ENCODE peak calls at places on chromosomes 4 and X, in eight cellular contexts. Q is HCT116, O is A549, J is GM12878, M is HepG2, N is SK-N-SH, S is endothelial cell of umbilical vein, D is K562. U is an unnamed sample.

GRCh38 chr4:168551211-168551610 is 54.4 kb downstream of the PALLD start:
- DNase-seq in Q (no peak), O (no peak), J (no peak), M (no peak), N (no peak), S (no peak), D (no peak), U (no peak)

GRCh38 chrX:48972214-48973164 is 845 bp upstream of the KCND1 start:
- DNase-seq in Q (peak), O (peak), J (no peak), M (peak), N (peak), S (peak), D (peak), U (peak)

GRCh38 chr4:76204936-76205335 is 8.7 kb downstream of the SCARB2 start:
- DNase-seq in Q (no peak), O (no peak), J (no peak), M (no peak), N (no peak), S (no peak), D (no peak), U (no peak)

GRCh38 chrX:138349351-138349750 is 362.2 kb downstream of the FGF13 start:
- DNase-seq in Q (no peak), O (no peak), J (no peak), M (no peak), N (no peak), S (no peak), D (no peak), U (no peak)

GRCh38 chrX:130874751-130875150 is 28.3 kb downstream of the ENOX2 start:
- DNase-seq in Q (no peak), O (no peak), J (no peak), M (no peak), N (no peak), S (no peak), D (no peak), U (no peak)

GRCh38 chr4:123546123-123546654 is 149.6 kb downstream of the SPRY1 start:
- DNase-seq in Q (no peak), O (no peak), J (no peak), M (peak), N (peak), S (no peak), D (no peak), U (no peak)

GRCh38 chr4:188603646-188604045 is 464.4 kb downstream of the TRIML1 start:
- DNase-seq in Q (no peak), O (no peak), J (no peak), M (no peak), N (no peak), S (no peak), D (no peak), U (no peak)

GRCh38 chr4:74018771-74019170 is 19.7 kb downstream of the CXCL3 start:
- DNase-seq in Q (no peak), O (no peak), J (no peak), M (no peak), N (no peak), S (peak), D (no peak), U (peak)

GRCh38 chrX:94400488-94400887 is 726.5 kb downstream of the FAM133A start:
- DNase-seq in Q (no peak), O (no peak), J (peak), M (peak), N (no peak), S (no peak), D (no peak), U (no peak)

GRCh38 chr4:159443975-159444374 is 341.1 kb downstream of the RAPGEF2 start:
- DNase-seq in Q (no peak), O (no peak), J (no peak), M (no peak), N (no peak), S (no peak), D (no peak), U (no peak)

GRCh38 chr4:3483471-3483921 is 20.4 kb downstream of the DOK7 start:
- DNase-seq in Q (no peak), O (no peak), J (no peak), M (no peak), N (no peak), S (no peak), D (no peak), U (no peak)

GRCh38 chr4:126766266-126766665 is 866.5 kb upstream of the INTU start:
- DNase-seq in Q (no peak), O (no peak), J (no peak), M (no peak), N (no peak), S (peak), D (no peak), U (no peak)

GRCh38 chr4:142528433-142528832 is 317.7 kb downstream of the INPP4B start:
- DNase-seq in Q (no peak), O (no peak), J (no peak), M (no peak), N (no peak), S (no peak), D (no peak), U (no peak)

GRCh38 chr4:151644625-151645024 is 116.2 kb downstream of the GATB start:
- DNase-seq in Q (peak), O (no peak), J (no peak), M (peak), N (peak), S (peak), D (peak), U (peak)

GRCh38 chrX:47497274-47497673 is 14.3 kb upstream of the ZNF41 start:
- DNase-seq in Q (no peak), O (no peak), J (no peak), M (no peak), N (peak), S (peak), D (peak), U (peak)

GRCh38 chr4:87038837-87039715 is 104.3 kb downstream of the AFF1 start:
- DNase-seq in Q (no peak), O (peak), J (no peak), M (no peak), N (peak), S (peak), D (no peak), U (no peak)

GRCh38 chr4:76485450-76485849 is 50.4 kb downstream of the SHROOM3 start:
- DNase-seq in Q (peak), O (no peak), J (no peak), M (peak), N (no peak), S (no peak), D (no peak), U (no peak)

GRCh38 chr4:155521382-155521781 is 144.6 kb upstream of the MAP9 start:
- DNase-seq in Q (no peak), O (no peak), J (no peak), M (no peak), N (no peak), S (no peak), D (no peak), U (no peak)

GRCh38 chrX:71547339-71547738 is 14.4 kb downstream of the OGT start:
- DNase-seq in Q (no peak), O (no peak), J (no peak), M (no peak), N (no peak), S (no peak), D (no peak), U (no peak)

GRCh38 chr4:15779336-15779735 is 1.2 kb downstream of the CD38 start:
- DNase-seq in Q (no peak), O (peak), J (no peak), M (peak), N (peak), S (peak), D (peak), U (peak)

GRCh38 chrX:19332983-19333382 is 10.7 kb upstream of the PDHA1 start:
- DNase-seq in Q (no peak), O (no peak), J (no peak), M (no peak), N (peak), S (no peak), D (no peak), U (no peak)

GRCh38 chrX:9785252-9785943 is 831 bp upstream of the SHROOM2 start:
- DNase-seq in Q (no peak), O (no peak), J (no peak), M (no peak), N (peak), S (no peak), D (no peak), U (no peak)

GRCh38 chrX:133983243-133983973 is 2.0 kb downstream of the GPC3 start:
- DNase-seq in Q (no peak), O (no peak), J (no peak), M (no peak), N (no peak), S (no peak), D (no peak), U (no peak)

GRCh38 chrX:3518870-3519269 is 172.4 kb upstream of the MXRA5 start:
- DNase-seq in Q (peak), O (peak), J (no peak), M (peak), N (no peak), S (no peak), D (peak), U (no peak)

GRCh38 chrX:13341491-13342101 is 21.7 kb upstream of the ATXN3L start:
- DNase-seq in Q (no peak), O (no peak), J (no peak), M (no peak), N (no peak), S (peak), D (no peak), U (peak)

GRCh38 chrX:49209434-49210251 is 9.7 kb upstream of the SYP start:
- DNase-seq in Q (no peak), O (no peak), J (no peak), M (no peak), N (no peak), S (no peak), D (peak), U (peak)

GRCh38 chr4:87465739-87466366 is 43.5 kb downstream of the NUDT9 start:
- DNase-seq in Q (peak), O (peak), J (peak), M (peak), N (peak), S (peak), D (peak), U (peak)

GRCh38 chr4:39626261-39626660 is 12.4 kb downstream of the SMIM14 start:
- DNase-seq in Q (no peak), O (no peak), J (peak), M (no peak), N (no peak), S (no peak), D (no peak), U (peak)

DNA sequence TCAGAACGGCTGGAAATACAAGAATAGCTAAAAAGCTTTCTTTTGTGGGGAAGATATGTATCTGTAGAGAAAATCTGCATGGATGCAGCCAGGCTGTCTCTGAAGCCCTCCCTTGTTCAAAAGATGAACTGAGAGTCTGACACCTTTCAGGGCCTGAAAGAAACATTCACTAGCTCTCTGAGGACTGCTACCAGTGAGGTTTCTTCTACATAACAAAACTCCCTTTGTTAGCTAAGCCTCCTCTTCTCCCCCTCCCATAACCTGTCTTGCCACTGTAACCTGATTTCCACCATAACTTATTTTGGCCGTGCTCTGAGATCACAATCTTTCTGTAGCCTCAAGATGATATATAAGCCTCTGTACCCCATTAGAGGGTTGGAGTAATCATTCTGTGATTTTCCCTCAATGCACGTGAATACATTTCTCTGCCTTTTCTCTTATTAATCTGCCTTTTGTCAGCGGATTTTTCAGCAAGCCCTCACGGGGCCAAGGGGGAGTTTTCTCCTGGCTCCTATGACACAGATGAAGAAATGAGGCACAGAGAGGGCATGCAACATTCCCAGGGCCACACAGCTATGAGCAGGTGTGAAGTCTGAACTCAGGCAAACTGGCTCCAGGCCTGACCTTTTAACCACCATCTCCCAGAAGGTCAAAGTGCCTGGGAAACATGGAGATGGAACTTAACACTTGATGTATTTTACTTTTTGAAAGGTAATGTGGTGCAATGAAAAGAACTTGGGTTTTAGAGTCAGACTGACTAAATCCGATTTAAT is 161.6 kb upstream of the PRDX4 start:
- DNase-seq in Q (no peak), O (no peak), J (no peak), M (no peak), N (no peak), S (no peak), D (no peak), U (no peak)
- TF ChIP-seq MAX in Q (no peak), O (no peak), J (no peak), M (no peak), N (no peak), S (no peak), D (no peak), U (no peak)

GRCh38 chr4:107253090-107253489 is 217.0 kb upstream of the DKK2 start:
- DNase-seq in Q (no peak), O (no peak), J (no peak), M (no peak), N (no peak), S (no peak), D (no peak), U (no peak)
- H3K4me3 ChIP-seq in Q (no peak), O (no peak), J (no peak), M (no peak), N (no peak), S (no peak), D (no peak), U (no peak)

GRCh38 chrX:135632353-135632752 is 81.1 kb upstream of the CT45A1 start:
- DNase-seq in Q (no peak), O (no peak), J (peak), M (no peak), N (no peak), S (no peak), D (no peak), U (peak)
- TF ChIP-seq MAX in Q (no peak), O (no peak), J (no peak), M (no peak), N (no peak), S (no peak), D (no peak), U (no peak)

GRCh38 chr4:173288698-173289350 is 45.3 kb downstream of the HMGB2 start:
- DNase-seq in Q (no peak), O (no peak), J (no peak), M (no peak), N (no peak), S (no peak), D (no peak), U (no peak)
- H3K4me3 ChIP-seq in Q (no peak), O (no peak), J (peak), M (no peak), N (no peak), S (no peak), D (peak), U (peak)

GRCh38 chr4:103626296-103626695 is 93.5 kb downstream of the TACR3 start:
- DNase-seq in Q (no peak), O (no peak), J (no peak), M (no peak), N (no peak), S (no peak), D (no peak), U (no peak)
- TF ChIP-seq MAX in Q (no peak), O (no peak), J (no peak), M (no peak), N (no peak), S (no peak), D (no peak), U (no peak)

GRCh38 chrX:53084043-53084570 is 1.9 kb downstream of the TSPYL2 start:
- DNase-seq in Q (no peak), O (no peak), J (no peak), M (no peak), N (no peak), S (no peak), D (no peak), U (no peak)
- H3K4me3 ChIP-seq in Q (no peak), O (no peak), J (no peak), M (no peak), N (no peak), S (no peak), D (no peak), U (no peak)

GRCh38 chrX:44873415-44874270 is 655 bp downstream of the KDM6A start:
- DNase-seq in Q (no peak), O (no peak), J (no peak), M (no peak), N (peak), S (peak), D (peak), U (peak)

GRCh38 chrX:44871114-44871645 is 1.8 kb upstream of the KDM6A start:
- DNase-seq in Q (no peak), O (no peak), J (no peak), M (no peak), N (no peak), S (no peak), D (peak), U (no peak)

GRCh38 chrX:44874481-44875184 is 1.6 kb downstream of the KDM6A start:
- DNase-seq in Q (no peak), O (peak), J (no peak), M (no peak), N (peak), S (peak), D (peak), U (peak)

GRCh38 chrX:44872817-44873414 is at the start of gene KDM6A:
- DNase-seq in Q (peak), O (peak), J (peak), M (peak), N (peak), S (peak), D (peak), U (peak)

DNA sequence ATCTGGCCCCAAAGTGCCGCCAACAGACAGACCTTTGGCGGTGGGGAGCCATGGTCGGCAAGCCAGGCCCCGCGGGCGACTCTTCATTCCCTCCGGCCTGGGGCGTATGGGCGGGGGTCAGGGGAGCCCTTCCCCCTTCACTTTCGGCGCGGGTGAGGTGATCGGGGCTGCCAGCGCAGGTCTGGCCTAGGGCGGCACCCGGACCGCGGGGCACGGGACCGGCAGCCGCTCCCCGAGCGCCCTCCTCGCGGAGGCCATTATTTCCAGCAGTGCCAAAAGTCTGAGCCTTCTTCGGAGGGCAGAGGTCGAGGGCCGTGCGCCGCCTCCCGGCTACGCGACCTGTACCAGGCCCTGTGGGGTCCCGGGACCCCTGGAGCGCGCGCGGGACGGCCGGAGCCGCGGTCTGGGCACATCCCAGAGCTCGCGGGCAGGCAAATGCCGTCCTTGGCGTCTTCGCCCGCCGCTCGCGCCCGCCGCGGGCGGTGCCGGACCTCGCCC is 620 bp upstream of the KDM6A start:
- DNase-seq in Q (no peak), O (peak), J (no peak), M (no peak), N (no peak), S (peak), D (peak), U (no peak)
- TF ChIP-seq MAX in Q (no peak), O (no peak), J (no peak), M (no peak), N (no peak), S (no peak), D (no peak), U (no peak)

GRCh38 chr4:121696140-121696640 is 590 bp downstream of the ANXA5 start:
- DNase-seq in Q (no peak), O (no peak), J (no peak), M (peak), N (peak), S (peak), D (peak), U (peak)
- H3K4me3 ChIP-seq in Q (peak), O (peak), J (peak), M (peak), N (peak), S (peak), D (peak), U (peak)

U was measured in NB4.